ENCODE peak calls at places on chromosomes 7 and 10, in ten cellular contexts. H, L, Y, S, C, O, T, W, M and U are unnamed samples.

GRCh38 chr7:131218727-131219128 is 108.9 kb upstream of the MKLN1 start:
- DNase-seq in H (no peak), L (no peak), Y (no peak), S (no peak), C (no peak), O (no peak), T (no peak), W (no peak), M (no peak), U (no peak)

GRCh38 chr7:13981070-13981469 is 8.4 kb downstream of the ETV1 start:
- DNase-seq in H (no peak), L (no peak), Y (peak), S (no peak), C (no peak), O (peak), T (no peak), W (no peak), M (no peak), U (no peak)

GRCh38 chr10:4650109-4650508 is 175.9 kb upstream of the AKR1E2 start:
- DNase-seq in H (no peak), L (no peak), Y (no peak), S (peak), C (no peak), O (no peak), T (no peak), W (no peak), M (no peak), U (no peak)

GRCh38 chr7:137402535-137403258 is 59.2 kb upstream of the PTN start:
- DNase-seq in H (no peak), L (peak), Y (no peak), S (no peak), C (no peak), O (no peak), T (no peak), W (no peak), M (no peak), U (no peak)

GRCh38 chr7:125462615-125463014 is 533.0 kb upstream of the POT1 start:
- DNase-seq in H (no peak), L (no peak), Y (no peak), S (no peak), C (no peak), O (no peak), T (no peak), W (no peak), M (no peak), U (no peak)

GRCh38 chr7:27994639-27995038 is 186.0 kb downstream of the JAZF1 start:
- DNase-seq in H (no peak), L (no peak), Y (peak), S (peak), C (no peak), O (no peak), T (no peak), W (no peak), M (no peak), U (no peak)

GRCh38 chr7:48250441-48250951 is 79.2 kb downstream of the ABCA13 start:
- DNase-seq in H (no peak), L (no peak), Y (no peak), S (no peak), C (no peak), O (peak), T (no peak), W (no peak), M (no peak), U (no peak)

GRCh38 chr7:105015631-105015965 is 1.6 kb downstream of the KMT2E start:
- DNase-seq in H (no peak), L (no peak), Y (no peak), S (peak), C (no peak), O (no peak), T (peak), W (no peak), M (no peak), U (no peak)

GRCh38 chr7:84412161-84412969 is 217.8 kb upstream of the SEMA3A start:
- DNase-seq in H (no peak), L (no peak), Y (peak), S (no peak), C (no peak), O (peak), T (peak), W (no peak), M (no peak), U (no peak)